ENCODE peak calls at places on chromosomes 13 and 19, in four cellular contexts. M is stimulated activated CD8-positive, alpha-beta memory T cell treated with anti-CD3 and anti-CD28 coated beads, Interleukin-7, amount 100 ng/mL, for 1 hour; T is activated naive CD4-positive, alpha-beta T cell treated with anti-CD3 and anti-CD28 coated beads, Interleukin-2, amount 10 ng/mL, durations not matched to agents 7 days and 5 days; A is COR-L47. S is an unnamed sample.

GRCh38 chr19:18775586-18776287 is 15.4 kb downstream of the COMP start:
- DNase-seq in M (no peak), T (no peak), A (no peak), S (no peak)

GRCh38 chr13:100290165-100290801 is 201.4 kb downstream of the PCCA start:
- DNase-seq in M (no peak), T (no peak), A (no peak), S (no peak)

GRCh38 chr19:46015961-46016425 is 6.9 kb downstream of the PGLYRP1 start:
- DNase-seq in M (no peak), T (peak), A (peak), S (no peak)

GRCh38 chr13:110617326-110618072 is 2.2 kb downstream of the NAXD start:
- DNase-seq in M (no peak), T (no peak), A (no peak), S (no peak)

GRCh38 chr19:55242517-55242916 is 14.0 kb upstream of the TMEM86B start:
- DNase-seq in M (no peak), T (no peak), A (no peak), S (no peak)

GRCh38 chr13:45364876-45365557 is 24.0 kb upstream of the TPT1 start:
- DNase-seq in M (no peak), T (no peak), A (no peak), S (no peak)

GRCh38 chr19:41930322-41930722 is 2.1 kb upstream of the ERFL start:
- DNase-seq in M (no peak), T (no peak), A (no peak), S (peak)

GRCh38 chr19:4830768-4831265 is 695 bp downstream of the TICAM1 start:
- DNase-seq in M (no peak), T (no peak), A (no peak), S (no peak)

GRCh38 chr13:19927117-19927734 is 31.3 kb upstream of the ZMYM2 start:
- DNase-seq in M (no peak), T (no peak), A (peak), S (peak)

GRCh38 chr19:7260161-7260560 is 34.1 kb downstream of the INSR start:
- DNase-seq in M (no peak), T (no peak), A (no peak), S (no peak)

GRCh38 chr13:59665184-59665583 is 498.5 kb downstream of the DIAPH3 start:
- DNase-seq in M (no peak), T (no peak), A (no peak), S (no peak)

GRCh38 chr13:113647351-113648217 is 10.4 kb downstream of the ATP4B start:
- DNase-seq in M (no peak), T (peak), A (peak), S (no peak)

GRCh38 chr19:15331419-15332310 is 674 bp downstream of the BRD4 start:
- DNase-seq in M (peak), T (peak), A (peak), S (no peak)

GRCh38 chr19:4705413-4706131 is 18.1 kb downstream of the DPP9 start:
- DNase-seq in M (no peak), T (no peak), A (no peak), S (no peak)

GRCh38 chr13:112141643-112142400 is 74.9 kb downstream of the SOX1 start:
- DNase-seq in M (no peak), T (no peak), A (no peak), S (no peak)

GRCh38 chr13:96904232-96904631 is 90.0 kb downstream of the OXGR1 start:
- DNase-seq in M (no peak), T (no peak), A (no peak), S (no peak)